ENCODE peak calls at places on chromosomes 5 and 9, in eight cellular contexts. U is CD4-positive, alpha-beta memory T cell; G is IMR-90; F is RWPE2; Z is suprapubic skin; V is psoas muscle; O is thyroid gland; T is HCT116. I is an unnamed sample.

GRCh38 chr5:32144637-32145207 is 29.4 kb downstream of the GOLPH3 start:
- DNase-seq in U (no peak), G (no peak), T (no peak), Z (no peak), V (no peak), F (no peak), O (no peak), I (no peak)

GRCh38 chr9:133184971-133185370 is 21.3 kb upstream of the GBGT1 start:
- DNase-seq in Z (peak; percentile 58), T (peak; percentile 64), G (peak; percentile 62), F (no peak), O (peak; percentile 65), U (peak; percentile 47), V (no peak), I (no peak)

GRCh38 chr9:108866001-108866420 is 3.9 kb downstream of the ACTL7A start:
- DNase-seq in V (no peak), U (no peak), T (no peak), O (no peak), G (no peak), Z (no peak), F (no peak), I (no peak)

GRCh38 chr9:35446012-35446411 is 43.9 kb upstream of the RUSC2 start:
- DNase-seq in G (no peak), V (no peak), Z (no peak), F (no peak), O (no peak), U (no peak), T (no peak), I (no peak)

GRCh38 chr9:114958021-114958846 is 27.8 kb upstream of the TNFSF8 start:
- DNase-seq in O (no peak), Z (no peak), V (peak; percentile 30), U (peak; percentile 9), G (no peak), T (no peak), F (no peak), I (peak; percentile 74)

GRCh38 chr5:39521098-39521860 is 96.5 kb upstream of the DAB2 start:
- DNase-seq in F (no peak), G (no peak), Z (no peak), T (no peak), U (no peak), O (no peak), V (no peak), I (no peak)

GRCh38 chr5:82106806-82107205 is 135.0 kb downstream of the ATG10 start:
- DNase-seq in O (no peak), V (no peak), F (no peak), T (no peak), U (no peak), G (no peak), Z (no peak), I (no peak)

GRCh38 chr5:62600560-62601252 is 22.1 kb downstream of the LRRC70 start:
- DNase-seq in U (no peak), F (no peak), Z (no peak), V (no peak), G (no peak), O (no peak), T (no peak), I (no peak)

GRCh38 chr5:96293966-96294886 is 138.8 kb downstream of the PCSK1 start:
- DNase-seq in O (no peak), Z (no peak), U (no peak), V (no peak), F (no peak), G (peak; percentile 82), T (no peak), I (no peak)

GRCh38 chr5:96997265-96997859 is 61.5 kb downstream of the LNPEP start:
- DNase-seq in U (peak; percentile 14), O (peak; percentile 44), V (no peak), Z (no peak), G (peak; percentile 63), F (no peak), T (peak; percentile 32), I (no peak)

GRCh38 chr5:7181841-7182240 is 214.1 kb upstream of the ADCY2 start:
- DNase-seq in U (no peak), F (no peak), V (no peak), G (no peak), T (no peak), O (no peak), Z (no peak), I (no peak)

GRCh38 chr9:133584559-133585476 is 24.4 kb downstream of the FAM163B start:
- DNase-seq in Z (no peak), U (no peak), V (no peak), G (no peak), O (no peak), F (no peak), T (no peak), I (no peak)

GRCh38 chr5:15621094-15621493 is 121.1 kb downstream of the FBXL7 start:
- DNase-seq in F (no peak), Z (no peak), O (no peak), G (peak; percentile 20), V (no peak), U (no peak), T (no peak), I (no peak)

GRCh38 chr5:157370967-157371366 is 89.0 kb upstream of the NIPAL4 start:
- DNase-seq in V (no peak), O (no peak), F (no peak), Z (no peak), U (no peak), T (no peak), G (peak; percentile 66), I (no peak)

GRCh38 chr9:34098307-34098706 is 28.2 kb downstream of the DCAF12 start:
- DNase-seq in F (no peak), O (no peak), G (no peak), Z (no peak), U (no peak), T (no peak), V (no peak), I (no peak)

GRCh38 chr9:32525506-32525905 is 490 bp downstream of the RIGI start:
- DNase-seq in G (peak; percentile 17), F (no peak), U (peak; percentile 38), V (no peak), O (no peak), T (no peak), Z (no peak), I (no peak)

GRCh38 chr5:160188151-160188967 is 40.9 kb upstream of the FABP6 start:
- DNase-seq in U (no peak), F (no peak), T (no peak), Z (peak; percentile 82), V (peak; percentile 59), O (peak; percentile 21), G (peak; percentile 82), I (peak; percentile 76)

GRCh38 chr9:131447148-131447547 is 53.3 kb downstream of the PRRC2B start:
- DNase-seq in V (no peak), U (no peak), Z (no peak), T (no peak), F (no peak), G (no peak), O (no peak), I (no peak)

GRCh38 chr9:127059648-127060365 is 62.6 kb downstream of the ANGPTL2 start:
- DNase-seq in F (no peak), T (no peak), U (no peak), O (no peak), V (no peak), Z (no peak), G (no peak), I (no peak)

GRCh38 chr9:91844170-91844569 is 105.9 kb downstream of the ROR2 start:
- DNase-seq in G (no peak), Z (no peak), O (no peak), U (no peak), T (no peak), F (no peak), V (no peak), I (peak; percentile 62)

GRCh38 chr9:69097053-69097452 is 61.5 kb downstream of the FXN start:
- DNase-seq in G (peak; percentile 84), O (no peak), U (no peak), V (no peak), T (no peak), Z (no peak), F (no peak), I (no peak)

GRCh38 chr5:122183098-122183794 is 53.9 kb downstream of the ZNF474 start:
- DNase-seq in T (no peak), F (peak; percentile 98), G (peak; percentile 76), O (peak; percentile 96), U (no peak), V (peak; percentile 73), Z (peak; percentile 82), I (peak; percentile 86)

GRCh38 chr5:34523382-34523716 is 132.8 kb upstream of the RAI14 start:
- DNase-seq in U (no peak), F (no peak), Z (no peak), V (no peak), G (no peak), O (no peak), T (no peak), I (no peak)

GRCh38 chr9:5510360-5510931 is at the start of gene PDCD1LG2:
- DNase-seq in G (peak; percentile 84), T (no peak), Z (no peak), V (no peak), O (no peak), F (no peak), U (no peak), I (no peak)
- H3K27ac ChIP-seq in G (peak within 1 kb of the TSS; percentile 94), T (no peak within 1 kb of the TSS), Z (peak within 1 kb of the TSS; percentile 51), V (peak within 1 kb of the TSS; percentile 54), O (no peak within 1 kb of the TSS), F (peak within 1 kb of the TSS; percentile 98), U (peak within 1 kb of the TSS; percentile 47), I (peak within 1 kb of the TSS; percentile 59)

GRCh38 chr5:91373016-91373415 is 10.1 kb downstream of the ARRDC3 start:
- DNase-seq in T (no peak), Z (no peak), F (no peak), O (no peak), G (no peak), V (no peak), U (no peak), I (no peak)

GRCh38 chr5:91378683-91379601 is 4.2 kb downstream of the ARRDC3 start:
- DNase-seq in T (no peak), Z (no peak), G (no peak), F (no peak), O (no peak), V (no peak), U (no peak), I (no peak)

GRCh38 chr5:91369480-91369879 is 13.6 kb downstream of the ARRDC3 start:
- DNase-seq in O (no peak), U (no peak), Z (no peak), V (no peak), T (no peak), G (no peak), F (no peak), I (no peak)

GRCh38 chr5:91367908-91368648 is 15.0 kb downstream of the ARRDC3 start:
- DNase-seq in U (no peak), G (no peak), F (no peak), V (no peak), O (no peak), T (no peak), Z (no peak), I (no peak)

GRCh38 chr5:91373600-91373999 is 9.5 kb downstream of the ARRDC3 start:
- DNase-seq in O (peak; percentile 71), Z (no peak), U (no peak), G (no peak), F (no peak), T (no peak), V (no peak), I (no peak)
- H3K27ac ChIP-seq in O (peak overlapping the region; percentile 94), Z (no peak overlapping the region), U (no peak overlapping the region), G (no peak overlapping the region), F (no peak overlapping the region), T (no peak overlapping the region), V (peak overlapping the region; percentile 99), I (peak overlapping the region; percentile 15)

GRCh38 chr9:19521205-19521604 is 112.4 kb downstream of the ACER2 start:
- DNase-seq in F (no peak), V (no peak), G (no peak), Z (no peak), U (no peak), O (no peak), T (no peak), I (no peak)
- H3K27ac ChIP-seq in F (no peak overlapping the region), V (no peak overlapping the region), G (no peak overlapping the region), Z (no peak overlapping the region), U (no peak overlapping the region), O (no peak overlapping the region), T (no peak overlapping the region), I (no peak overlapping the region)

GRCh38 chr5:172696171-172696849 is 55.2 kb downstream of the NEURL1B start:
- DNase-seq in U (no peak), V (peak; percentile 65), Z (no peak), O (no peak), T (no peak), F (no peak), G (no peak), I (peak; percentile 90)
- H3K27ac ChIP-seq in U (peak overlapping the region; percentile 71), V (peak overlapping the region; percentile 61), Z (peak overlapping the region; percentile 75), O (no peak overlapping the region), T (no peak overlapping the region), F (no peak overlapping the region), G (no peak overlapping the region), I (peak overlapping the region; percentile 87)